ENCODE peak calls at places on chromosomes 13 and 19, in five cellular contexts. G is iPS DF 6.9; V is tibial artery; B is CD4-positive, CD25-positive, alpha-beta regulatory T cell; Z is heart right ventricle. K is an unnamed sample.

GRCh38 chr13:95341441-95341840 is 40.2 kb upstream of the ABCC4 start:
- DNase-seq in B (no peak), G (no peak), Z (no peak), V (no peak), K (no peak)

GRCh38 chr13:85738696-85739320 is 60.4 kb downstream of the SLITRK6 start:
- DNase-seq in B (no peak), Z (no peak), V (no peak), G (no peak), K (no peak)

GRCh38 chr13:100235311-100235901 is 146.5 kb downstream of the PCCA start:
- DNase-seq in G (no peak), V (no peak), Z (no peak), B (peak; percentile 64), K (no peak)

GRCh38 chr19:8567522-8568172 is 9.6 kb downstream of the MYO1F start:
- DNase-seq in V (no peak), G (no peak), B (no peak), Z (peak; percentile 44), K (no peak)

GRCh38 chr19:17389957-17390664 is 3.9 kb downstream of the CCDC194 start:
- DNase-seq in G (no peak), B (no peak), V (no peak), Z (no peak), K (no peak)

GRCh38 chr13:23899555-23899954 is 2.3 kb upstream of the C1QTNF9B start:
- DNase-seq in Z (no peak), V (no peak), G (no peak), B (peak; percentile 50), K (peak; percentile 18)

GRCh38 chr13:105997436-105998232 is 537.8 kb downstream of the EFNB2 start:
- DNase-seq in B (no peak), G (no peak), Z (no peak), V (no peak), K (no peak)

GRCh38 chr13:113458218-113459065 is 5.2 kb upstream of the ADPRHL1 start:
- DNase-seq in Z (no peak), G (no peak), B (no peak), V (no peak), K (no peak)

GRCh38 chr19:35216833-35217707 is 11.5 kb downstream of the FAM187B start:
- DNase-seq in G (no peak), V (no peak), Z (no peak), B (peak; percentile 75), K (peak; percentile 16)

GRCh38 chr19:13244920-13245319 is 94.7 kb downstream of the IER2 start:
- DNase-seq in B (no peak), V (no peak), Z (no peak), G (no peak), K (no peak)

GRCh38 chr19:10544242-10544752 is 593 bp downstream of the ATG4D start:
- DNase-seq in G (no peak), B (peak; percentile 38), V (no peak), Z (no peak), K (no peak)

GRCh38 chr13:75554981-75555380 is 5.4 kb downstream of the UCHL3 start:
- DNase-seq in G (no peak), B (no peak), V (no peak), Z (no peak), K (no peak)

GRCh38 chr19:3694361-3695123 is 5.7 kb downstream of the PIP5K1C start:
- DNase-seq in Z (no peak), B (no peak), V (no peak), G (no peak), K (no peak)
- H3K4me1 ChIP-seq in Z (peaks cover 33% of the 10 kb centered on the region), B (peaks cover 14% of the 10 kb centered on the region), V (peaks cover 37% of the 10 kb centered on the region), G (peaks cover 1% of the 10 kb centered on the region), K (peaks cover 11% of the 10 kb centered on the region)

GRCh38 chr19:46728208-46728607 is 11.3 kb upstream of the PRKD2 start:
- DNase-seq in G (no peak), Z (peak; percentile 60), B (no peak), V (no peak), K (no peak)
- H3K4me1 ChIP-seq in G (no peaks in the 10 kb centered on the region), Z (peaks cover 32% of the 10 kb centered on the region), B (peaks cover 9% of the 10 kb centered on the region), V (no peaks in the 10 kb centered on the region), K (peaks cover 4% of the 10 kb centered on the region)

DNA sequence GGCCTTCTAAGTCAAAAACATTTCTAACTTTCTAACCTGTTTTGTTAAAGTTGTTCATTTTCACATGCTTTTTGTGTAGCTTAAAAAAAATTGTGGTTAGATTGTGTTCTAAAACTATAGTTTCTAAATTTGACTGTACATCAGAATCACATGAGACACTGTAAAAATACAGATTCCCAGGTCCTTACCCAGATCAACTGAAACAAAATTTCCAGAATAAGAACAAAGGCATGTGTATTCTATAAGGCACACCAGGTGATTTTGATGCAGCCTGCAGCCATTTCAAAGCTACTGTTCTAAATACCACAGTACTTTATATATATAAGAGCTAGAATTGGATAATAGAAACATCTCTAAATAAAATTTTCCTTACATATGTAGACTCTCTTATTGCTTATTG is 29.1 kb downstream of the INTS6 start:
- DNase-seq in B (no peak), G (no peak), V (no peak), Z (no peak), K (no peak)
- H3K4me1 ChIP-seq in B (peaks cover 61% of the 10 kb centered on the region), G (peaks cover 1% of the 10 kb centered on the region), V (no peaks in the 10 kb centered on the region), Z (peaks cover 68% of the 10 kb centered on the region), K (peaks cover 38% of the 10 kb centered on the region)

GRCh38 chr19:4694211-4694987 is 24.3 kb upstream of the MYDGF start:
- DNase-seq in V (no peak), G (no peak), Z (peak; percentile 66), B (no peak), K (no peak)

GRCh38 chr19:4693471-4694121 is 23.5 kb upstream of the MYDGF start:
- DNase-seq in B (no peak), V (no peak), Z (no peak), G (no peak), K (no peak)

GRCh38 chr19:4693078-4693350 is 22.9 kb upstream of the MYDGF start:
- DNase-seq in Z (no peak), G (no peak), V (no peak), B (no peak), K (no peak)

GRCh38 chr19:4691383-4691782 is 21.2 kb upstream of the MYDGF start:
- DNase-seq in B (no peak), Z (no peak), V (peak; percentile 69), G (no peak), K (no peak)

DNA sequence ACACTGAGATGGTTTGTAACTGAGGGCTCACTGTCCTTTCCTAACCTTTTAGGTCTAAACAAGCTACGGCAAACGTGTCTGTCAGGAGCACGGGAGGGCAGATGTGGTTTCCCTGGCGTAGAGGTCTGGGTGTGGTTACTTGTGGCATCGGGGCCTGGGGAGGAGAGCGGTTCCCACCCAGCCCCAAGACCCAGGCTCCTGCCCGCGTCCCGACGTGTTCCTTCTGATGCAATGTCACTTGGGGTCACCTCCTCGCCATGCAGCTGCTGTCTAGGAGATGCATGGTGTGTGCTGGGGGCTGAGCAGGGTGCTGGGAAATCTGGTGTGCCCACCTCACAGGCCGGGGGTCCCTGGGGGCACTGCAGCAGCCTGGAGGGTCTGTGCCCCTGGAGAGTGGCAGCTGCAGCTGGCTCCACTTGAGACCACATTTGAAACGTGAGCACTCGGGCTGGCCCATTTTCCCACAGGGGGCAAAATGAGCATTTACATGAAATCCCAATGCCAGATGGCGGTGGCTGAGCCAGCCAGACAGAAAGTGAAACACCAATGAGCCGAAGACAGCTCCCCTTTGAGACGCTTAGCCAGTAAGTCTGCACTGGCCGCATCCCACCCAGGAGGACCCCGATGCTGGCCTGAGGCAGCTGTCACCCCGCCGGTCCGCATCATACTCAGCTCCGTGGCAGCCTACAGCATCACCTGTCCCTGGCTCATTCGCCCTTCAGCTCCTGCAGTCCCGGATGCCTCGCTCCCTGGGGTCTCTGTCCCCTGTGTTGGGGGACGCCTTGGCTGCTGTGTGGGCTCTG is 22.3 kb upstream of the MYDGF start:
- DNase-seq in Z (no peak), B (no peak), G (no peak), V (peak; percentile 61), K (no peak)
- H3K4me1 ChIP-seq in Z (peaks cover 24% of the 10 kb centered on the region), B (no peaks in the 10 kb centered on the region), G (no peaks in the 10 kb centered on the region), V (no peaks in the 10 kb centered on the region), K (no peaks in the 10 kb centered on the region)

GRCh38 chr19:50328257-50329145 is 676 bp downstream of the KCNC3 start:
- DNase-seq in B (no peak), Z (peak; percentile 42), V (no peak), G (no peak), K (no peak)

GRCh38 chr19:50327461-50328256 is 1.5 kb downstream of the KCNC3 start:
- DNase-seq in V (no peak), B (no peak), G (no peak), Z (no peak), K (no peak)

GRCh38 chr19:50326101-50326664 is 3.0 kb downstream of the KCNC3 start:
- DNase-seq in V (no peak), Z (no peak), G (no peak), B (no peak), K (no peak)

GRCh38 chr19:50325310-50326100 is 3.7 kb downstream of the KCNC3 start:
- DNase-seq in Z (peak; percentile 73), G (no peak), V (no peak), B (peak; percentile 74), K (peak; percentile 45)

DNA sequence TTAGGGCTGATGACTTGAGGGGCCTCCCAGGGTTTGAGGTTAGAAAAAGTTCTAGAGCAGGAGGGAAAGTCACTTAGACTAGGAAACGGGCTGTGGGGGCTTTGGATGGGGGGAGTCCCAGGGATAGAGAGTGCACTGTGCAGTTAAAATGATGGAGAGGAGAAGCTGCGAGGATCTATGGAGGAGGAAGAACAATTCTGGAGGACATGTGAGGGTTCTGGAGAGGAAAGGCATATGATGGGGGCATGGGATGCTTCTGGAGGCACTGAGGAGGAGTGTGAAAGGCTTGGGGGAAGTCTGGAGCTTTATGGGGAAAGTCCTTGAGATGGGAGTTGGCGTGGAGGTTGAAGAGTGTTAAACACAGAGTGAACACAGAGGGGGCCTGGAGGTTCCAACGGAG is 2.2 kb downstream of the KCNC3 start:
- DNase-seq in V (no peak), B (no peak), G (no peak), Z (no peak), K (no peak)
- H3K4me1 ChIP-seq in V (peaks cover 18% of the 10 kb centered on the region), B (peaks cover 51% of the 10 kb centered on the region), G (no peaks in the 10 kb centered on the region), Z (peaks cover 26% of the 10 kb centered on the region), K (peaks cover 36% of the 10 kb centered on the region)

GRCh38 chr19:2168619-2169424 is 5.1 kb downstream of the DOT1L start:
- DNase-seq in V (peak; percentile 100), Z (peak; percentile 94), G (no peak), B (peak; percentile 61), K (peak; percentile 39)

GRCh38 chr19:2166741-2167738 is 3.3 kb downstream of the DOT1L start:
- DNase-seq in B (no peak), Z (peak; percentile 88), V (peak; percentile 96), G (no peak), K (no peak)

GRCh38 chr19:2170987-2171348 is 7.2 kb downstream of the DOT1L start:
- DNase-seq in B (no peak), G (no peak), Z (no peak), V (no peak), K (no peak)

GRCh38 chr19:2170219-2170618 is 6.5 kb downstream of the DOT1L start:
- DNase-seq in B (no peak), G (no peak), Z (no peak), V (no peak), K (no peak)

DNA sequence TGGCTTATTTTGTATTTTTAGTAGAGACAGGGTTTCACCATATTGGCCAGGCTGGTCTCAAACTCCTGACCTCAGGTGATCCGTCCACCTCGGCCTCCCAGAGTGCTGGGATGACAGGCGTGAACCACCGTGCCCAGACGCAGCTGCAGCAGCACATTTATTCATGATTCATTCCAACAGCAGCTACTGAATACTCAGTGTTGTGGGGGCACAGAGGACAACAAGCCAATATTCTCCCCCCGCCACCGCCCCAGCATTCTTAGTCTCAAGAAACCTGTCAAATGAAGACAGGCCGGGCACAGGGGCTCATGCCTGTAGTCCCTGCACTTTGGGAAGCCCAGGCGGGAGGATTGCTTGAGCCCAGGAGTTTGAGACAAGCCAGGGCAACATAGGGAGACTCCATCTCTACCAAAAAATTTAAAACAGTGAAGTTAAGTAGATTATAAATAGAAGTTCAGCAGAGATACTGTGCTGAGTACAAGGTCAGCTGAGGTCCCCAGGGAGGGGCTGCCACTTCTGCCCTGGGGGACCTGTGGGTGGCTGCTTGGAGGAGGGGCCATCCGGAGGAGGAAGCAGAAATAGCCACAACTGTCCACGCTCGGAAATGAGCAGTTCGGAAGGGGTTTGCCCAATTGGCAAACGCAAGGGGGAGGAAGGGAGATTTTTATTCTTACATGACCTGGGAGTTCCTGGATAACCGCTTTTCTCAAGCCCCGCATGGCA is 4.3 kb downstream of the DOT1L start:
- DNase-seq in B (peak; percentile 16), Z (peak; percentile 73), V (peak; percentile 86), G (no peak), K (no peak)
- H3K4me1 ChIP-seq in B (peaks cover 65% of the 10 kb centered on the region), Z (peaks cover 89% of the 10 kb centered on the region), V (peaks cover 48% of the 10 kb centered on the region), G (peaks cover 11% of the 10 kb centered on the region), K (peaks cover 34% of the 10 kb centered on the region)

K was measured in effector memory CD4-positive, alpha-beta T cell.